ENCODE peak calls at places on chromosomes 16 and 17, in seven cellular contexts. K is cardiac muscle cell; X is stimulated activated CD8-positive, alpha-beta memory T cell treated with anti-CD3 and anti-CD28 coated beads, Interleukin-7, amount 100 ng/mL, for 24 hours; C is GM04504; S is KBM-7; G is HepG2; O is esophagus squamous epithelium. Y is an unnamed sample.

GRCh38 chr16:22728167-22728836 is 85.7 kb upstream of the HS3ST2 start:
- DNase-seq in O (no peak), S (no peak), G (no peak), K (no peak), X (no peak), C (no peak), Y (no peak)

GRCh38 chr17:57853695-57854094 is 3.9 kb upstream of the MRPS23 start:
- DNase-seq in C (no peak), S (no peak), O (no peak), X (no peak), G (no peak), K (no peak), Y (peak)

GRCh38 chr17:12316021-12316420 is 295.3 kb downstream of the MAP2K4 start:
- DNase-seq in K (no peak), X (no peak), C (no peak), G (no peak), O (no peak), S (no peak), Y (no peak)

GRCh38 chr17:79410681-79411080 is 200.2 kb downstream of the RBFOX3 start:
- DNase-seq in C (no peak), X (no peak), K (no peak), G (no peak), O (no peak), S (no peak), Y (no peak)

GRCh38 chr16:70678121-70678897 is 7.5 kb downstream of the MTSS2 start:
- DNase-seq in K (no peak), G (no peak), X (no peak), O (no peak), S (no peak), C (no peak), Y (no peak)

GRCh38 chr16:31224092-31224955 is 7.4 kb upstream of the PYDC1 start:
- DNase-seq in S (no peak), X (no peak), K (no peak), G (no peak), C (no peak), O (no peak), Y (no peak)

GRCh38 chr16:337975-338575 is 14.4 kb downstream of the AXIN1 start:
- DNase-seq in C (no peak), G (no peak), K (no peak), X (no peak), O (no peak), S (no peak), Y (no peak)

GRCh38 chr17:20053343-20053964 is 44.3 kb downstream of the SPECC1 start:
- DNase-seq in K (no peak), G (no peak), O (no peak), C (no peak), X (no peak), S (no peak), Y (no peak)

GRCh38 chr16:2473425-2473926 is 1.5 kb upstream of the TBC1D24 start:
- DNase-seq in G (no peak), X (no peak), S (no peak), O (no peak), C (no peak), K (no peak), Y (no peak)

GRCh38 chr16:3606441-3606840 is 5.0 kb downstream of the SLX4 start:
- DNase-seq in K (no peak), C (no peak), S (no peak), G (no peak), X (no peak), O (no peak), Y (no peak)

GRCh38 chr17:71799657-71800056 is 321.2 kb upstream of the SOX9 start:
- DNase-seq in X (no peak), O (no peak), S (no peak), K (no peak), G (no peak), C (no peak), Y (no peak)

GRCh38 chr16:21300309-21301167 is 22.4 kb upstream of the CRYM start:
- DNase-seq in C (peak), G (peak), O (peak), K (peak), S (peak), X (peak), Y (peak)

GRCh38 chr17:1621273-1621954 is 7.2 kb downstream of the SLC43A2 start:
- DNase-seq in O (no peak), S (no peak), X (no peak), G (peak), K (no peak), C (no peak), Y (no peak)

GRCh38 chr16:80948886-80949502 is 57.7 kb downstream of the CMC2 start:
- DNase-seq in O (no peak), X (no peak), C (no peak), S (peak), K (peak), G (peak), Y (no peak)

GRCh38 chr16:87178977-87179376 is 138.2 kb downstream of the C16orf95 start:
- DNase-seq in K (peak), X (no peak), G (no peak), S (no peak), O (no peak), C (no peak), Y (peak)

GRCh38 chr16:58563775-58564174 is 48.5 kb downstream of the SETD6 start:
- DNase-seq in K (no peak), X (no peak), C (no peak), S (no peak), O (no peak), G (no peak), Y (no peak)

GRCh38 chr17:41404024-41404651 is 6.7 kb upstream of the KRT31 start:
- DNase-seq in C (peak), G (peak), K (peak), X (peak), S (no peak), O (no peak), Y (peak)

GRCh38 chr17:538096-538973 is 176.3 kb downstream of the VPS53 start:
- DNase-seq in O (no peak), X (no peak), C (no peak), G (no peak), K (peak), S (peak), Y (no peak)

GRCh38 chr17:81929253-81930141 is 2.0 kb upstream of the MAFG start:
- DNase-seq in K (no peak), S (no peak), G (no peak), C (no peak), O (no peak), X (no peak), Y (no peak)

Y was measured in ascending aorta.